ENCODE peak calls at places on chromosome X, in seven cellular contexts. B is GM12878, V is HepG2, M is endothelial cell of umbilical vein, Z is GM23338, U is fibroblast of lung, N is neural progenitor cell. D is an unnamed sample. For H3K4me1, the result is how much of the 10 kb centered on the place peaks cover.

GRCh38 chrX:50680990-50681389 is 133.0 kb downstream of the SHROOM4 start:
- DNase-seq in B (no peak), V (no peak), M (peak), Z (peak), U (no peak), N (peak), D (peak)

GRCh38 chrX:65643046-65643785 is 24.2 kb upstream of the MSN start:
- DNase-seq in B (no peak), V (no peak), M (peak), Z (no peak), U (peak), N (no peak), D (peak)

GRCh38 chrX:10015711-10016515 is 48.8 kb downstream of the CLDN34 start:
- DNase-seq in B (no peak), V (no peak), M (peak), Z (peak), U (peak), N (peak), D (peak)

GRCh38 chrX:38087594-38087993 is 81.2 kb downstream of the SYTL5 start:
- DNase-seq in B (no peak), V (no peak), M (no peak), Z (no peak), U (no peak), N (no peak), D (no peak)

GRCh38 chrX:3169421-3169820 is 128.2 kb downstream of the ARSF start:
- DNase-seq in B (no peak), V (no peak), M (no peak), Z (no peak), U (no peak), N (no peak), D (peak)

GRCh38 chrX:11397680-11398079 is 104.5 kb downstream of the AMELX start:
- DNase-seq in B (no peak), V (no peak), M (no peak), Z (no peak), U (no peak), N (no peak), D (no peak)

GRCh38 chrX:100654256-100654655 is 10.3 kb downstream of the SRPX2 start:
- DNase-seq in B (no peak), V (no peak), M (peak), Z (peak), U (peak), N (peak), D (peak)

GRCh38 chrX:3451566-3451965 is 105.1 kb upstream of the MXRA5 start:
- DNase-seq in B (no peak), V (no peak), M (no peak), Z (no peak), U (no peak), N (no peak), D (no peak)

GRCh38 chrX:101220881-101221280 is 1.3 kb downstream of the DRP2 start:
- DNase-seq in B (no peak), V (no peak), M (no peak), Z (no peak), U (no peak), N (no peak), D (no peak)

GRCh38 chrX:54358424-54359211 is 772 bp upstream of the WNK3 start:
- DNase-seq in B (no peak), V (no peak), M (peak), Z (peak), U (peak), N (peak), D (peak)

GRCh38 chrX:125492439-125492838 is 172.8 kb downstream of the TEX13C start:
- DNase-seq in B (no peak), V (no peak), M (no peak), Z (peak), U (no peak), N (no peak), D (no peak)

GRCh38 chrX:71143508-71143907 is 1.1 kb upstream of the NLGN3 start:
- DNase-seq in B (no peak), V (no peak), M (no peak), Z (no peak), U (peak), N (no peak), D (peak)

GRCh38 chrX:87621697-87622096 is 104.1 kb downstream of the KLHL4 start:
- DNase-seq in B (no peak), V (no peak), M (peak), Z (no peak), U (peak), N (no peak), D (no peak)

GRCh38 chrX:87626996-87627395 is 109.4 kb downstream of the KLHL4 start:
- DNase-seq in B (no peak), V (no peak), M (peak), Z (no peak), U (no peak), N (no peak), D (no peak)
- H3K4me1 ChIP-seq in B (under half), V (under half), M (under half), Z (half or more), U (under half), N (under half), D (under half)

DNA sequence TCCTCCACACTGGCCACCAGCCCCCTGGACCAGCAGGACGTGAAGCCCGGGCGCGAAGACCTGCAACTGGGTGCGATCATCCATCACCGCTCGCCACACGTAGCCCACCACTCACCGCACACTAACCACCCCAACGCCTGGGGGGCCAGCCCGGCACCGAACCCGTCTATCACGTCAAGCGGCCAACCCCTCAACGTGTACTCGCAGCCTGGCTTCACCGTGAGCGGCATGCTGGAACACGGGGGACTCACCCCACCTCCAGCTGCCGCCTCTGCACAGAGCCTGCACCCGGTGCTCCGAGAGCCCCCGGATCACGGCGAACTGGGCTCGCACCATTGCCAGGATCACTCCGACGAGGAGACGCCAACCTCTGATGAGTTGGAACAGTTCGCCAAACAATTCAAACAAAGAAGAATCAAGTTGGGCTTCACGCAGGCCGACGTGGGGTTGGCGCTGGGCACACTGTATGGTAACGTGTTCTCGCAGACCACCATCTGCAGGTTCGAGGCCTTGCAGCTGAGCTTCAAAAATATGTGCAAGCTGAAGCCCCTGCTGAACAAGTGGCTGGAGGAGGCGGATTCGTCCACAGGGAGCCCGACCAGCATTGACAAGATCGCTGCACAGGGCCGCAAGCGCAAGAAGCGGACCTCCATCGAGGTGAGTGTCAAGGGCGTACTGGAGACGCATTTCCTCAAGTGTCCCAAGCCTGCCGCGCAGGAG is 596 bp downstream of the POU3F4 start:
- DNase-seq in B (no peak), V (no peak), M (no peak), Z (no peak), U (no peak), N (peak), D (no peak)
- TF ChIP-seq EZH2 in B (no peak), V (no peak), M (no peak), Z (no peak), U (no peak), N (peak), D (no peak)

GRCh38 chrX:19670854-19671620 is 155.7 kb upstream of the MAP3K15 start:
- DNase-seq in B (no peak), V (peak), M (peak), Z (peak), U (peak), N (peak), D (peak)

GRCh38 chrX:19673334-19674040 is 158.2 kb upstream of the MAP3K15 start:
- DNase-seq in B (no peak), V (peak), M (peak), Z (no peak), U (peak), N (no peak), D (peak)

GRCh38 chrX:19672211-19672814 is 157.0 kb upstream of the MAP3K15 start:
- DNase-seq in B (no peak), V (no peak), M (no peak), Z (no peak), U (no peak), N (no peak), D (no peak)

GRCh38 chrX:19666950-19667349 is 151.6 kb upstream of the MAP3K15 start:
- DNase-seq in B (no peak), V (no peak), M (no peak), Z (no peak), U (no peak), N (no peak), D (no peak)

GRCh38 chrX:19670321-19670750 is 155.0 kb upstream of the MAP3K15 start:
- DNase-seq in B (no peak), V (peak), M (no peak), Z (no peak), U (peak), N (no peak), D (peak)
- H3K4me1 ChIP-seq in B (under half), V (under half), M (under half), Z (under half), U (under half), N (under half), D (under half)

DNA sequence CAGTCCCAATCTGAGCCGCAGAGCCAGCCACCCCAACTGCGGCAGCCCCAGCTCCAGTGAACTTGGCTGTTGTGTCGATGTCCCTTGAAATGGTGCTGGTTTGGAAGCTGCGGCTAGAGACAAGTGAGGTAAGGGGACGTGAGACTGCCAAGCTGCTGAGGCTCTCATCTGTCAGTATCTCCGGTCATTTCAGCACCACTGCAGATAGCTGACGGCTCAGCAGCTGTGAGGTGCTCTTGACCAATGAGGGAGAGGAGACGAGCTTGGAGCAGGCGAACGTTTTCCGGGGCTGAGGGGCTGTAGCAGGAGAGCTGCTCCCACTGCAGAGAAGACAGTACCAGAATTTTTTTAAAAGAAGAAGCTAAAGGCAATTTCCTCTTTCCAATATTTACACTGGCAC is 175.5 kb upstream of the CASK start:
- DNase-seq in B (no peak), V (no peak), M (no peak), Z (no peak), U (no peak), N (no peak), D (no peak)
- TF ChIP-seq EZH2 in B (no peak), V (no peak), M (no peak), Z (no peak), U (no peak), N (no peak), D (no peak)